ENCODE peak calls at places on chromosomes 3 and 15, in five cellular contexts. One of them, this sample, is unnamed.

GRCh38 chr15:44788748-44789147 is 52.4 kb downstream of the TRIM69 start:
- DNase-seq in neuronal stem cell: no peak
- DNase-seq in trophoblast cell: no peak
- DNase-seq in mesenchymal stem cell: no peak
- DNase-seq in H9: no peak
- DNase-seq in this sample: no peak

GRCh38 chr3:134406331-134407246 is 32.3 kb upstream of the AMOTL2 start:
- DNase-seq in trophoblast cell: no peak
- DNase-seq in mesenchymal stem cell: peak; percentile 22
- DNase-seq in H9: peak; percentile 78
- DNase-seq in neuronal stem cell: peak; percentile 77
- DNase-seq in this sample: peak; percentile 83

GRCh38 chr15:77548608-77549551 is 83.8 kb downstream of the LINGO1 start:
- DNase-seq in mesenchymal stem cell: no peak
- DNase-seq in H9: no peak
- DNase-seq in trophoblast cell: no peak
- DNase-seq in neuronal stem cell: no peak
- DNase-seq in this sample: no peak

GRCh38 chr3:41485484-41485883 is 286.2 kb downstream of the CTNNB1 start:
- DNase-seq in neuronal stem cell: no peak
- DNase-seq in trophoblast cell: no peak
- DNase-seq in mesenchymal stem cell: no peak
- DNase-seq in H9: no peak
- DNase-seq in this sample: no peak

GRCh38 chr3:107411779-107412178 is 34.5 kb downstream of the CCDC54 start:
- DNase-seq in neuronal stem cell: no peak
- DNase-seq in H9: no peak
- DNase-seq in mesenchymal stem cell: no peak
- DNase-seq in trophoblast cell: no peak
- DNase-seq in this sample: no peak

GRCh38 chr15:37682304-37682703 is 252.1 kb upstream of the TMCO5A start:
- DNase-seq in neuronal stem cell: no peak
- DNase-seq in mesenchymal stem cell: peak; percentile 15
- DNase-seq in H9: peak; percentile 29
- DNase-seq in trophoblast cell: no peak
- DNase-seq in this sample: no peak

GRCh38 chr15:37096878-37097568 is 3.3 kb downstream of the MEIS2 start:
- DNase-seq in neuronal stem cell: peak; percentile 53
- DNase-seq in mesenchymal stem cell: peak; percentile 48
- DNase-seq in trophoblast cell: no peak
- DNase-seq in H9: peak; percentile 41
- DNase-seq in this sample: no peak

GRCh38 chr3:160368804-160369203 is 30.2 kb downstream of the IFT80 start:
- DNase-seq in trophoblast cell: no peak
- DNase-seq in mesenchymal stem cell: no peak
- DNase-seq in H9: no peak
- DNase-seq in neuronal stem cell: no peak
- DNase-seq in this sample: no peak

DNA sequence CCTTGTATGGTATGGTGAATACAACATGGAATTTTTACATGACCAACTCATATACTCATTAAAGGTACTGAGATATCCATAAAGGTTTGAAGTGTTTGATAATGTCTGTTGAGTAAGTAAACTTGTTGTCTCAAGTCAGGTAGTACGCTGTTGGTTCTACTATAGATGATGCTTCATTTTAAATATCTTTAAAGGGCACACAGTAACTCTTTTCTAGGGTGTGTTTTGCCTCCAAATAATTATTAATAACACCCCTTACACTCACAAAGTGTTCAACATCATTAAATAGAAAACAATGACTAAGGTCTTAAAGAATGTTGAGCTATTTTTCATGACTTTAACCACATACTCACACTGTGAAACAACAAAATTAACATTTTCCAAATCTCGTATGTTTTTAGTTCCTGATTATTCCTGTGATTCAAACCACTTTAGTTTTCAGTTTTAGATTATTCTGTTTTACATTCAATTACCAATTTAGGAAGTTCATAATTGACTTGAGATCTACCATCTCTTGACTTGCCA is 220.0 kb upstream of the NANOGP8 start:
- DNase-seq in mesenchymal stem cell: peak; percentile 14
- DNase-seq in H9: no peak
- DNase-seq in trophoblast cell: no peak
- DNase-seq in neuronal stem cell: no peak
- DNase-seq in this sample: no peak
- H2BK12ac ChIP-seq in mesenchymal stem cell: no peak overlapping the region
- H2BK12ac ChIP-seq in H9: no peak overlapping the region
- H2BK12ac ChIP-seq in trophoblast cell: no peak overlapping the region
- H2BK12ac ChIP-seq in neuronal stem cell: no peak overlapping the region
- H2BK12ac ChIP-seq in this sample: no peak overlapping the region

GRCh38 chr3:170085396-170085795 is 47.6 kb downstream of the GPR160 start:
- DNase-seq in H9: no peak
- DNase-seq in neuronal stem cell: no peak
- DNase-seq in trophoblast cell: no peak
- DNase-seq in mesenchymal stem cell: no peak
- DNase-seq in this sample: no peak
- H2BK12ac ChIP-seq in H9: no peak overlapping the region
- H2BK12ac ChIP-seq in neuronal stem cell: no peak overlapping the region
- H2BK12ac ChIP-seq in trophoblast cell: no peak overlapping the region
- H2BK12ac ChIP-seq in mesenchymal stem cell: no peak overlapping the region
- H2BK12ac ChIP-seq in this sample: no peak overlapping the region

GRCh38 chr3:122392868-122393844 is 9.2 kb downstream of the FAM162A start:
- DNase-seq in trophoblast cell: peak; percentile 82
- DNase-seq in neuronal stem cell: peak; percentile 20
- DNase-seq in H9: no peak
- DNase-seq in mesenchymal stem cell: peak; percentile 64
- DNase-seq in this sample: no peak
- H2BK12ac ChIP-seq in trophoblast cell: peak overlapping the region; percentile 64
- H2BK12ac ChIP-seq in neuronal stem cell: no peak overlapping the region
- H2BK12ac ChIP-seq in H9: no peak overlapping the region
- H2BK12ac ChIP-seq in mesenchymal stem cell: no peak overlapping the region
- H2BK12ac ChIP-seq in this sample: no peak overlapping the region

DNA sequence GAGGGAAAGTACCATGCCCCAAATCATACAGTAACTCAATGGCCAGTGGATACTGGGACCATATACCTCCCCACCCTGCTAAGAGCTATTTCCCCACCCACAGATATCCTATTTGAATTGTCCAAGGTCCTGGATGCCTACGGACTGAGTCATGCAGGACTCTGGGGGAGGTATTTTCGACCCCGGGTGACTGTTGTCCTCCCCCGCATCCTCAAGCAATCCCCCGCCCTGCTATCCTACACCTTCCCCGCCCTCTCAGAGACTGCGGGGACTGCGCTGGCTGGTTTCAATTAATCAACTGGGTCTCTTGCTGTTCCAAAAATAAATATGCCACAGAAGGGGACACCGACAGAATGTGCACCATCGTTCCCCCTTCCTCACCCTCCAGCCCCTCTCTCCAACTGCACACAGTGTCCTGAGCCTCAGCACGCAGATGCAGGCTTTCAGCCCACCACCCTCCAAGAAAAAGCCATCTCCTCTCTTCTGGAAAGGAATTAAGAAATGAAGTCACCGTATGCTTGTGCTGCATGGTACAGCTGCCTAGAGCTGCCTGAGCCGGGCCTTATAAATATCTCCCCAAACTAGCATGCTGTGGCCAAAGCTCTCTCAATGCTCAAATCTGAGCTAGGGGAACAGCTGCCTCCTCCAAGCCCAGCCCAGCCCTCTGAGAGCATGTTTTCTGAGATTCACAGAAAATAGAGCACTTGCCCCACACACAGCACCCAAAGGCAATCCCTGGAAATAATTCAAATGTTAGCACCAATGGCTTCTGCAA is 8.2 kb downstream of the CAV3 start:
- DNase-seq in mesenchymal stem cell: peak; percentile 65
- DNase-seq in neuronal stem cell: peak; percentile 67
- DNase-seq in H9: peak; percentile 87
- DNase-seq in trophoblast cell: peak; percentile 18
- DNase-seq in this sample: peak; percentile 70
- H2BK12ac ChIP-seq in mesenchymal stem cell: no peak overlapping the region
- H2BK12ac ChIP-seq in neuronal stem cell: no peak overlapping the region
- H2BK12ac ChIP-seq in H9: no peak overlapping the region
- H2BK12ac ChIP-seq in trophoblast cell: no peak overlapping the region
- H2BK12ac ChIP-seq in this sample: peak overlapping the region; percentile 71

DNA sequence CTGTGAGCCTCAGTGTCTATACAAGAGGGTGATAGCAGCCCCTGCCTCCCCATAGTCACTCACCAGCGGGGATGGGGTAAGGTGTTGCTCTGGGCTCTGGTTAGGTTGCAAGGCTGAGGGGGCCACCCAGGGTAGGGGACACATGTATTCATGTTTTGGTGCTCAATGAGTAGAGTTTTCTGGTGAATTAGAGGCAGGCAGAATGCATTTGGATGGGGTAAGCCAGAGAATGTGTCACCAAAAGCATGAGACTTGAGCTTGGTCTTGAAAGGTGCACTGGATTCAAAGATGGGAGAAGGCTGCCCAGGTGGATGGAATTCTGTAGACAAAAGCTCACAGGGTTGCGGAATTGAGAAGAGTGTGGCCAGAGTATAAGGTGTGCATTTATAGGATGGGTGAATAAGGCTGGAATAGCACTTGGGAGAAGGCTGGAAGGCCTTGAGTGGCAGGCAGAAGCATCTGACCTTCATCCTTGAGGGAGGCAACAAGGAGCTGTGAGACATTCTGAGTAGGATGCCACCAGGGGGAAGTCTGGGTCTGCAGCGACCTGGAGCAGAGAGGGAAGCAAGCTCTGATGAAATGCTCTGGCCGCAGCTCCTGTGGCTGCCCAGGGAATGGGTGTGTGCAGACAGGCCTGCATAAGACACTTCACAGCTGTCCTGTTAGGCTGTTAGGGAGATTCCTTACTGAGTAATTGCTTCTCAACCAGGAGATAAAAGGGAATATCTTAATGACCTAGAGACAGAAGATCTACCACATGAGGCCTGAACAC is 149.6 kb downstream of the CHDH start:
- DNase-seq in neuronal stem cell: no peak
- DNase-seq in mesenchymal stem cell: peak; percentile 1
- DNase-seq in trophoblast cell: peak; percentile 3
- DNase-seq in H9: no peak
- DNase-seq in this sample: peak; percentile 34
- H2BK12ac ChIP-seq in neuronal stem cell: no peak overlapping the region
- H2BK12ac ChIP-seq in mesenchymal stem cell: no peak overlapping the region
- H2BK12ac ChIP-seq in trophoblast cell: no peak overlapping the region
- H2BK12ac ChIP-seq in H9: no peak overlapping the region
- H2BK12ac ChIP-seq in this sample: no peak overlapping the region

This sample was measured in H1.